ENCODE peak calls at places on chromosomes 2 and 18, in eight cellular contexts. X, K, B, H, Z, I, M and C are unnamed samples.

GRCh38 chr18:29012874-29013273 is 835.9 kb upstream of the CDH2 start:
- DNase-seq in X (no peak), K (no peak), B (no peak), H (no peak), Z (no peak), I (no peak), M (no peak), C (no peak)

GRCh38 chr2:74735544-74735943 is 81.5 kb downstream of the SEMA4F start:
- DNase-seq in X (no peak), K (no peak), B (no peak), H (no peak), Z (no peak), I (no peak), M (no peak), C (no peak)

GRCh38 chr18:35158728-35159443 is 81.9 kb upstream of the ZNF397 start:
- DNase-seq in X (no peak), K (no peak), B (no peak), H (no peak), Z (no peak), I (no peak), M (no peak), C (no peak)

GRCh38 chr2:228700638-228701037 is 519.2 kb upstream of the SPHKAP start:
- DNase-seq in X (peak), K (no peak), B (no peak), H (peak), Z (no peak), I (no peak), M (no peak), C (no peak)

GRCh38 chr18:39711701-39712100 is 2146.1 kb upstream of the CELF4 start:
- DNase-seq in X (no peak), K (no peak), B (no peak), H (no peak), Z (no peak), I (no peak), M (no peak), C (no peak)

GRCh38 chr2:62485780-62486765 is 19.9 kb downstream of the TMEM17 start:
- DNase-seq in X (peak), K (no peak), B (no peak), H (peak), Z (no peak), I (no peak), M (no peak), C (no peak)

GRCh38 chr18:35578481-35578880 is 3.1 kb upstream of the GALNT1 start:
- DNase-seq in X (no peak), K (no peak), B (no peak), H (no peak), Z (no peak), I (no peak), M (no peak), C (no peak)

GRCh38 chr2:211901226-211901625 is 637.4 kb downstream of the ERBB4 start:
- DNase-seq in X (no peak), K (no peak), B (no peak), H (no peak), Z (no peak), I (no peak), M (no peak), C (no peak)

GRCh38 chr2:233061591-233062446 is 1.7 kb downstream of the INPP5D start:
- DNase-seq in X (no peak), K (peak), B (no peak), H (no peak), Z (no peak), I (no peak), M (peak), C (peak)

GRCh38 chr2:38376346-38376682 is 759 bp downstream of the ATL2 start:
- DNase-seq in X (peak), K (no peak), B (peak), H (peak), Z (no peak), I (no peak), M (no peak), C (no peak)

GRCh38 chr2:163716101-163716500 is 19.7 kb downstream of the FIGN start:
- DNase-seq in X (no peak), K (no peak), B (no peak), H (no peak), Z (no peak), I (no peak), M (no peak), C (no peak)

GRCh38 chr2:100999995-101000394 is 2.1 kb upstream of the RPL31 start:
- DNase-seq in X (no peak), K (no peak), B (no peak), H (no peak), Z (no peak), I (no peak), M (no peak), C (no peak)

GRCh38 chr2:236180831-236181453 is 12.8 kb upstream of the GBX2 start:
- DNase-seq in X (peak), K (no peak), B (peak), H (peak), Z (no peak), I (no peak), M (no peak), C (peak)

GRCh38 chr2:133286326-133286922 is 281.8 kb downstream of the NCKAP5 start:
- DNase-seq in X (no peak), K (no peak), B (no peak), H (no peak), Z (no peak), I (no peak), M (no peak), C (no peak)

GRCh38 chr2:241944821-241945220 is 75.3 kb downstream of the RTP5 start:
- DNase-seq in X (no peak), K (no peak), B (no peak), H (no peak), Z (no peak), I (no peak), M (peak), C (peak)

GRCh38 chr2:79855264-79856006 is 342.6 kb downstream of the CTNNA2 start:
- DNase-seq in X (no peak), K (no peak), B (peak), H (peak), Z (no peak), I (no peak), M (no peak), C (no peak)
- TF ChIP-seq CTCF in X (peak), K (peak), B (no peak), H (peak), Z (peak), I (no peak), M (no peak), C (no peak)

GRCh38 chr2:85997016-85997970 is 108.4 kb downstream of the POLR1A start:
- DNase-seq in X (peak), K (no peak), B (no peak), H (no peak), Z (peak), I (no peak), M (peak), C (peak)

GRCh38 chr2:85999131-85999831 is 106.4 kb downstream of the POLR1A start:
- DNase-seq in X (no peak), K (no peak), B (no peak), H (no peak), Z (no peak), I (no peak), M (peak), C (peak)

GRCh38 chr2:86000131-86000937 is 105.4 kb downstream of the POLR1A start:
- DNase-seq in X (no peak), K (no peak), B (no peak), H (no peak), Z (no peak), I (no peak), M (peak), C (no peak)

GRCh38 chr2:85996591-85996990 is 107.8 kb upstream of the ST3GAL5 start:
- DNase-seq in X (no peak), K (no peak), B (peak), H (no peak), Z (no peak), I (peak), M (peak), C (no peak)

GRCh38 chr2:85998071-85998991 is 107.4 kb downstream of the POLR1A start:
- DNase-seq in X (peak), K (no peak), B (peak), H (peak), Z (peak), I (peak), M (peak), C (peak)
- H3K4me3 ChIP-seq in X (peak), K (no peak), B (no peak), H (no peak), Z (no peak), I (no peak), M (no peak), C (peak)

DNA sequence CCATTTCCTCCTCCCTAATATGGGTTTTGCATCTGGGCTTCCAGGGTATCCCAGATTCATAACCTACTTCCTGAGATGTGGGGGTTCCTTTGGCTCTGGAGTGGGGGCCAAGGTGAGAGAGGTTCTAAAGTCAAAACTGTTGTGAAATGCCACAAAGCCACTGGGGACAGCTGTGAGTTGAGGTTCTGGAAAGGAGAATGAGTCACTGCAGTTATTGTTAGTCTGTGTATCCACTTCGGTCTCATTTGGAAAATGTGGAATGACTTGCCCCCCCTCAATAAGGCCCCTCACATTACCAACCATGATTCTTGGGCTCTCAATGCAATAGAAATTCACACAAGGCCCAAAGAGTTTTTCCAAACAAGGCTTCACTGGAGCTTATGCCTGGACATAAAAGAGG is 51.1 kb upstream of the LGALSL start:
- DNase-seq in X (no peak), K (no peak), B (no peak), H (peak), Z (no peak), I (no peak), M (no peak), C (no peak)
- TF ChIP-seq CTCF in X (no peak), K (no peak), B (peak), H (no peak), Z (no peak), I (no peak), M (no peak), C (no peak)

GRCh38 chr18:47247036-47247832 is 4.2 kb downstream of the SKOR2 start:
- DNase-seq in X (no peak), K (no peak), B (peak), H (no peak), Z (no peak), I (no peak), M (no peak), C (no peak)

GRCh38 chr18:47248610-47249343 is 2.7 kb downstream of the SKOR2 start:
- DNase-seq in X (no peak), K (no peak), B (no peak), H (no peak), Z (no peak), I (no peak), M (no peak), C (no peak)

GRCh38 chr18:47247833-47248609 is 3.4 kb downstream of the SKOR2 start:
- DNase-seq in X (no peak), K (no peak), B (no peak), H (no peak), Z (no peak), I (no peak), M (no peak), C (no peak)

GRCh38 chr18:47244041-47244440 is 7.4 kb downstream of the SKOR2 start:
- DNase-seq in X (no peak), K (no peak), B (no peak), H (no peak), Z (no peak), I (no peak), M (no peak), C (no peak)

GRCh38 chr18:47246027-47246971 is 5.2 kb downstream of the SKOR2 start:
- DNase-seq in X (no peak), K (no peak), B (no peak), H (no peak), Z (no peak), I (no peak), M (no peak), C (no peak)
- H3K4me3 ChIP-seq in X (no peak), K (no peak), B (no peak), H (no peak), Z (no peak), I (no peak), M (no peak), C (peak)

GRCh38 chr18:59821983-59822382 is 77.8 kb upstream of the PMAIP1 start:
- DNase-seq in X (peak), K (no peak), B (no peak), H (peak), Z (no peak), I (no peak), M (no peak), C (no peak)
- TF ChIP-seq CTCF in X (no peak), K (no peak), B (no peak), H (no peak), Z (no peak), I (no peak), M (no peak), C (no peak)

DNA sequence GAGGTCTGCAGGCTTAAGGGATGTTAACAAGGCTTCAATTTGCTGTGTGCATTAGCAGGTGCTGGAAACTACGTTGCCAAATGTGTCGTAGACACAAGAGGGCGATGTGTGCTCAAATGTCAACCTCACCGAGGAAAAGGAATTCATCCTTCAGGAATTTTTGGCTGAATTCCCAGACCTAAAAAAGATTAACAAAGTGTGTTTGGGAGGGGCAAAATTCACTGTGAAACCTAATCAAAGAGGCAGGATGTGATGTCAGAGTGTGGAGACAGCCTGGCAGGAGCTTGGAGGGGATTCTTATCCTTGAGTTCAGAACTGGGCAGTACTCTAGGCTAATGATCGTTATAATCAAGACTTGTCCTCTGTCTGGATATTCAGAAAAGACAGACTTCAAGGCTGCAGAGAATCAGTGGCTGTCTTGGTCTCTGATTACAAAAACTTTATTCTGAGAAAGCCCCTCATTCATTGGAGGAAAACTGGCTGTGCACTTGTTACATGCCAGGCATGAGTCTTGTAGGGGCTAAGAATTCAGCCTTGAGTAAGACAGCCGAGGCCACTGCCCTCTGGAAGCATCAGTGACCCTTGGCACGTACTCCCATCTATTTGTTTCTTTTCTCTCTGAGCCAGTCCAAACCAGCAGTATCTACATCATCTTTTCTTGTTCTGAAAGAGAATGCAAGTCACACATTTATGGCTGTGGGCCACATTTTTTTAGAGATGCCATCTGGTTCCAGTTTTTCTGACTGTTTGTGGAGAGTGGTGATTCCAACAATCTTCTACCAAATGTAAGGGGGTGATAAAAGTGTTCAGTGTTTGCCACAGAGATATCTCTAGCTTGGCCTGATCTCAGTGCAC is 18.7 kb upstream of the SCYGR1 start:
- DNase-seq in X (peak), K (no peak), B (peak), H (peak), Z (peak), I (peak), M (no peak), C (peak)
- H3K4me3 ChIP-seq in X (peak), K (no peak), B (no peak), H (no peak), Z (peak), I (no peak), M (no peak), C (peak)

GRCh38 chr2:53210538-53210937 is 557.1 kb upstream of the CHAC2 start:
- DNase-seq in X (no peak), K (no peak), B (peak), H (no peak), Z (no peak), I (no peak), M (no peak), C (no peak)
- TF ChIP-seq CTCF in X (no peak), K (no peak), B (no peak), H (no peak), Z (no peak), I (no peak), M (no peak), C (no peak)

GRCh38 chr2:148645925-148646559 is 1.5 kb downstream of the EPC2 start:
- DNase-seq in X (peak), K (no peak), B (peak), H (peak), Z (peak), I (no peak), M (no peak), C (no peak)
- H3K4me3 ChIP-seq in X (peak), K (peak), B (peak), H (peak), Z (peak), I (peak), M (peak), C (peak)

GRCh38 chr18:44742126-44742525 is 61.4 kb downstream of the SETBP1 start:
- DNase-seq in X (no peak), K (no peak), B (no peak), H (no peak), Z (no peak), I (no peak), M (no peak), C (no peak)

GRCh38 chr18:44747157-44747556 is 66.5 kb downstream of the SETBP1 start:
- DNase-seq in X (no peak), K (no peak), B (no peak), H (no peak), Z (no peak), I (no peak), M (no peak), C (no peak)

GRCh38 chr18:44742741-44743311 is 62.1 kb downstream of the SETBP1 start:
- DNase-seq in X (peak), K (no peak), B (no peak), H (peak), Z (no peak), I (no peak), M (no peak), C (no peak)

GRCh38 chr18:44743626-44744025 is 62.9 kb downstream of the SETBP1 start:
- DNase-seq in X (no peak), K (no peak), B (no peak), H (no peak), Z (no peak), I (no peak), M (no peak), C (no peak)

DNA sequence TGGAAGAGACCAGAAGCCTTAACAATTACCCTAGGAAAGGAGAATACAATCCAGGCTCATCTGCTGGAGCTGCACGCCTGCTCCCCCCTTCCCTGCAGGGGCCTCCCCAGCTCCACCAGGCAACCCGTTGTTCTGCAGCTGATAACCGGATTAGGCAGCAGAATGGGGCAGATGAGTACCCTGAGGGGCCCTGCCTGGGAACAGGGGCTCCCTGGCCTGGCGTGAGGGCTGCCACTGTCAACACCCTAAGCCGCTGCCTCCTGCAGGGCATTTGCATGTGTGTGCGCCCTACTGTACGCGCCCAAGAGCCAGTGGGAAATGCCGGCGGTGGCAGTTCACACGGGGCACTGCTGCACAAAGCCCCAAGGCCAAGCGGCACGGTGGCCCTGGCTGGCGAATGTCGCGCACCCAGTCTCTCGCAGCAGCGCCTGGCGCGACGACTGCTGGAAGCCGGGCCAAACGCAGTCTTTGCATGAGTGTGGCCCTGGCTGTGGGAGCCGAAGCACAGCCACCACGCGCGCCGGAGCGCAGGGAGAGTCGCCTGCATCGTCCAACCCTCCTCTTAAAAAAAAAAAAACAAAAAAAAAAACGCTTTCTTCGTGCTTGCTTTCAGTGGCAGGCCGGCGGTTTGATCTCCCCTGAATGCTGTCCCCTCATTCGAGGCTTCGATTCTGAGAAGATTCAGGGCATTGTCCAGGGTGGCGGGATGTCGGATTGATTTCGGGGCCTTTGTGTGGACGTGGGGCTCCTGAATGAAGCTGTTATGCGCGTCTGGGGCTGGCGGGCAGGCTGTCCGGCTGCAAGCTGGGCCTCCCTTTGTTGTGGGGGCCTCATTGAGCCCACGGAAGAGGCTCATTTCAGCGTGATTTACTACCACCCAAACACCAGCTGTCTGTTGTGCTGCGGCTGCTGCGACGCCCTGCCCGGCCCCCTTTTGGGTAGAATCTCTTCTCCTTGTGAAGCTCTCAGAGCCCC is 63.8 kb downstream of the SETBP1 start:
- DNase-seq in X (no peak), K (peak), B (peak), H (no peak), Z (no peak), I (no peak), M (peak), C (no peak)
- TF ChIP-seq CTCF in X (no peak), K (no peak), B (no peak), H (no peak), Z (no peak), I (no peak), M (no peak), C (no peak)

GRCh38 chr2:172095146-172095904 is 7.4 kb downstream of the DLX2 start:
- DNase-seq in X (peak), K (peak), B (no peak), H (peak), Z (peak), I (no peak), M (peak), C (no peak)
- H3K4me3 ChIP-seq in X (peak), K (peak), B (peak), H (peak), Z (peak), I (peak), M (peak), C (peak)